ENCODE peak calls at places on chromosomes 2 and 18, in six cellular contexts. V is IMR-90, W is H1, Q is H9, B is mesenchymal stem cell, O is trophoblast cell. A is an unnamed sample.
A peak's percentile ranks its signal among the peaks of the same experiment; 100 is the strongest.

GRCh38 chr2:96547203-96547641 is 10.7 kb downstream of the ARID5A start:
- DNase-seq in V (no peak), W (no peak), Q (peak; percentile 73), B (no peak), O (no peak), A (no peak)

GRCh38 chr2:127176371-127177311 is 43.5 kb downstream of the CYP27C1 start:
- DNase-seq in V (peak; percentile 32), W (no peak), Q (no peak), B (peak; percentile 68), O (no peak), A (no peak)

GRCh38 chr18:70385474-70385873 is 96.6 kb downstream of the SOCS6 start:
- DNase-seq in V (peak; percentile 64), W (no peak), Q (no peak), B (peak; percentile 32), O (no peak), A (no peak)

GRCh38 chr18:63236990-63237389 is 82.6 kb downstream of the BCL2 start:
- DNase-seq in V (no peak), W (no peak), Q (no peak), B (no peak), O (no peak), A (no peak)

GRCh38 chr2:60516383-60516811 is 37.1 kb downstream of the BCL11A start:
- DNase-seq in V (peak; percentile 90), W (no peak), Q (peak; percentile 16), B (peak; percentile 70), O (peak; percentile 50), A (no peak)

GRCh38 chr2:224820283-224820991 is 104.3 kb upstream of the CCDC195 start:
- DNase-seq in V (peak; percentile 68), W (no peak), Q (no peak), B (peak; percentile 15), O (no peak), A (no peak)

GRCh38 chr2:111117666-111118454 is 2.9 kb upstream of the BCL2L11 start:
- DNase-seq in V (peak; percentile 77), W (no peak), Q (peak; percentile 36), B (peak; percentile 65), O (no peak), A (peak; percentile 27)

GRCh38 chr2:178298785-178299212 is 104.5 kb downstream of the OSBPL6 start:
- DNase-seq in V (peak; percentile 48), W (no peak), Q (no peak), B (peak; percentile 12), O (no peak), A (no peak)

GRCh38 chr2:219402665-219403515 is 15.2 kb upstream of the DNPEP start:
- DNase-seq in V (peak; percentile 88), W (no peak), Q (peak; percentile 84), B (peak; percentile 86), O (peak; percentile 66), A (peak; percentile 75)

GRCh38 chr2:152594022-152594712 is 123.1 kb downstream of the PRPF40A start:
- DNase-seq in V (no peak), W (no peak), Q (no peak), B (no peak), O (peak; percentile 11), A (no peak)

GRCh38 chr2:46672752-46673151 is 193.4 kb downstream of the TMEM247 start:
- DNase-seq in V (no peak), W (no peak), Q (no peak), B (no peak), O (no peak), A (no peak)

GRCh38 chr2:150889141-150889540 is 372.5 kb downstream of the RBM43 start:
- DNase-seq in V (peak; percentile 28), W (no peak), Q (no peak), B (no peak), O (no peak), A (no peak)

GRCh38 chr2:156294945-156295580 is 37.5 kb downstream of the NR4A2 start:
- DNase-seq in V (no peak), W (no peak), Q (no peak), B (no peak), O (no peak), A (no peak)

GRCh38 chr2:181570833-181571661 is 85.9 kb downstream of the CERKL start:
- DNase-seq in V (peak; percentile 6), W (no peak), Q (no peak), B (peak; percentile 5), O (no peak), A (no peak)

GRCh38 chr2:183037660-183038340 is 457 bp downstream of the NCKAP1 start:
- DNase-seq in V (no peak), W (no peak), Q (no peak), B (no peak), O (peak; percentile 42), A (peak; percentile 27)

DNA sequence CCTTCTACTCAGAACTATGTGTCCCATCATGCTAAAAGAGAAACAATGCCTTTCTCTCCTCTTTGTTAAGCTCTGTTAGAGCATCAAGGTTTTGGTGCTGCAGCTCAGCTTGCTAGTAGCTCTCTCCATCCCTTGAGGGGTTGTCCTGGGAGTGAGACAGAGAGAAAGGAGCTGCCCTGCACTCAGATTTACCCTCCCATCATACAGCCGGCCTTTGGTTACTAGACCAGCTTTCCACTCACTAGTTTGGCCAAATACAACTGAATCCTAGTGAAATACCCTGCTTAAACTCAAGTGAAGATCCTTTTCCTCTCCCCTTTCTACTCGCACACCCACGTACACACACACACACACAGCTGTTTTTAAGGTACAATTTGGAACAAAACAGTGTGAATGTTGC is 2.3 kb upstream of the CHN1 start:
- DNase-seq in V (no peak), W (no peak), Q (no peak), B (no peak), O (no peak), A (no peak)
- H4K91ac ChIP-seq in V (no peak overlapping the region), W (no peak overlapping the region), Q (no peak overlapping the region), B (no peak overlapping the region), O (no peak overlapping the region), A (no peak overlapping the region)

GRCh38 chr18:41449612-41450011 is 505.4 kb upstream of the PIK3C3 start:
- DNase-seq in V (no peak), W (no peak), Q (no peak), B (no peak), O (no peak), A (no peak)
- H2AK5ac ChIP-seq in V (no peak overlapping the region), W (no peak overlapping the region), Q (no peak overlapping the region), B (no peak overlapping the region), O (no peak overlapping the region), A (no peak overlapping the region)

GRCh38 chr2:120917876-120918275 is 182.2 kb downstream of the GLI2 start:
- DNase-seq in V (peak; percentile 75), W (no peak), Q (no peak), B (peak; percentile 62), O (no peak), A (no peak)

GRCh38 chr2:120919216-120919615 is 183.5 kb downstream of the GLI2 start:
- DNase-seq in V (no peak), W (no peak), Q (no peak), B (no peak), O (no peak), A (no peak)

GRCh38 chr2:120920438-120920814 is 184.8 kb downstream of the GLI2 start:
- DNase-seq in V (no peak), W (no peak), Q (no peak), B (no peak), O (no peak), A (no peak)

GRCh38 chr2:120921457-120921856 is 185.8 kb downstream of the GLI2 start:
- DNase-seq in V (no peak), W (no peak), Q (no peak), B (no peak), O (no peak), A (no peak)

GRCh38 chr2:120919771-120920437 is 184.2 kb downstream of the GLI2 start:
- DNase-seq in V (peak; percentile 76), W (no peak), Q (no peak), B (peak; percentile 86), O (no peak), A (no peak)
- H3K27ac ChIP-seq in V (peak overlapping the region; percentile 88), W (no peak overlapping the region), Q (no peak overlapping the region), B (peak overlapping the region; percentile 88), O (peak overlapping the region; percentile 32), A (peak overlapping the region; percentile 19)

GRCh38 chr2:217641987-217642386 is 360.8 kb downstream of the TNS1 start:
- DNase-seq in V (no peak), W (no peak), Q (no peak), B (no peak), O (no peak), A (no peak)

GRCh38 chr2:217647226-217647625 is 355.6 kb downstream of the TNS1 start:
- DNase-seq in V (no peak), W (no peak), Q (no peak), B (no peak), O (no peak), A (no peak)

GRCh38 chr2:217642944-217643343 is 359.9 kb downstream of the TNS1 start:
- DNase-seq in V (no peak), W (no peak), Q (no peak), B (no peak), O (no peak), A (no peak)

GRCh38 chr2:217645891-217646290 is 356.9 kb downstream of the TNS1 start:
- DNase-seq in V (peak; percentile 65), W (no peak), Q (no peak), B (no peak), O (no peak), A (no peak)

GRCh38 chr2:217643814-217644301 is 358.9 kb downstream of the TNS1 start:
- DNase-seq in V (no peak), W (no peak), Q (no peak), B (no peak), O (no peak), A (no peak)
- H4K91ac ChIP-seq in V (no peak overlapping the region), W (no peak overlapping the region), Q (no peak overlapping the region), B (no peak overlapping the region), O (no peak overlapping the region), A (no peak overlapping the region)

GRCh38 chr2:98607741-98608117 is 583 bp downstream of the COA5 start:
- DNase-seq in V (peak; percentile 10), W (no peak), Q (no peak), B (peak; percentile 35), O (no peak), A (no peak)

GRCh38 chr2:98608962-98609604 is 694 bp downstream of the UNC50 start:
- DNase-seq in V (peak; percentile 58), W (no peak), Q (no peak), B (peak; percentile 66), O (peak; percentile 18), A (no peak)

GRCh38 chr2:98606431-98606830 is 1.9 kb downstream of the COA5 start:
- DNase-seq in V (no peak), W (no peak), Q (no peak), B (no peak), O (no peak), A (no peak)

GRCh38 chr2:98607104-98607503 is 1.2 kb downstream of the COA5 start:
- DNase-seq in V (no peak), W (no peak), Q (no peak), B (no peak), O (no peak), A (no peak)

DNA sequence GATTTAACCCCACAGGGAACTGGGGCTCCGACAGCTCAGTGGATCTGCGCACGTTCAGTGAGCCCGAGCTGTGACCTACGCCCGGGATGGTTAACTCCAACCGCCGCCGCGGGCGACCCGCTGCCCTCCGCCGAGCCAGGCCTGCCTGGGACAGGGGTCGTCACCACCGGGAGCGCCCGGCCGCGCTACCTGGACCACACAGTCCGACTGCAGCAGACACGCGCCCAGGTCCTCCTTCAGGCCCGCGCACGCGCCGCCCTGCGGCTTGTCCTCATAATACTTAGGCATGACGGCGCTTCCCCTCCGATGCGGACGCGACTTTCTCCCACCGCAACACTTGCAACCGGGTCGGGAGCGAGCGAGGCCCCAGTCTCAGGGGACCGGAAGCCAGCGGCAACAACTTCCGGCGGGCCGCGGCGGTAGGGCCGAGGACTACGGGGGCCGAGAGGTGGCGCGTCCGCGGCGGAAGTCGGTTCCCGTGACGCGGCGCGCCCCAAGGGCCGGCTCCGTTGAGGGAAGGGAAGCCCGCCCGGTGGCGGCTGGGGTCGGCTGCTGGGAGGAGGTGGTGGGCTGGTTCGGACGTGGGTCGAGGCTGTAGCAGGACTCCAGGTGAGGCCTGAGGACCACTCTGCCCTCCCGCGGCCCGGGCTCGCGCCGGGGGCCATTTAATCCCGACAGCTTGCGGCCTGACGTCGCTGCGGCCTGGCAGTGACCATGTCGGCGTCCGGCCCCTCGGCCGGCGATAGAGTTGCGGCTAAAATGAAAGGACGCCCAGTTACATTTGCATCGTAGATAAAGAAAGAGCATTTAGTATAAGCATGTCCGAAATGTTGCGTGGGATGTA is at the start of the genes COA5 and UNC50:
- DNase-seq in V (peak; percentile 91), W (peak; percentile 56), Q (peak; percentile 87), B (peak; percentile 95), O (peak; percentile 86), A (peak; percentile 86)
- H2AK5ac ChIP-seq in V (peak within 1 kb of the TSS; percentile 78), W (no peak within 1 kb of the TSS), Q (no peak within 1 kb of the TSS), B (peak within 1 kb of the TSS; percentile 41), O (peak within 1 kb of the TSS; percentile 72), A (peak within 1 kb of the TSS; percentile 47)

A was measured in neuronal stem cell.